ENCODE peak calls at places on chromosome 9, in four cellular contexts. One of them, this sample, is unnamed.

GRCh38 chr9:101516655-101517054 is 17.0 kb upstream of the RNF20 start:
- DNase-seq in HTR-8/SVneo: no peak
- DNase-seq in RWPE1: no peak
- DNase-seq in ELR: no peak
- DNase-seq in this sample: no peak

GRCh38 chr9:93072383-93072795 is 13.9 kb downstream of the SUSD3 start:
- DNase-seq in HTR-8/SVneo: no peak
- DNase-seq in ELR: no peak
- DNase-seq in RWPE1: no peak
- DNase-seq in this sample: no peak

GRCh38 chr9:124913378-124913777 is 27.5 kb downstream of the GOLGA1 start:
- DNase-seq in HTR-8/SVneo: no peak
- DNase-seq in ELR: no peak
- DNase-seq in RWPE1: no peak
- DNase-seq in this sample: no peak

GRCh38 chr9:16184964-16185646 is 632.3 kb downstream of the CCDC171 start:
- DNase-seq in RWPE1: no peak
- DNase-seq in ELR: peak
- DNase-seq in HTR-8/SVneo: no peak
- DNase-seq in this sample: no peak

GRCh38 chr9:111294691-111295451 is 35.2 kb downstream of the OR2K2 start:
- DNase-seq in ELR: no peak
- DNase-seq in RWPE1: no peak
- DNase-seq in HTR-8/SVneo: no peak
- DNase-seq in this sample: no peak

GRCh38 chr9:86405926-86406325 is 51.7 kb upstream of the TUT7 start:
- DNase-seq in ELR: peak
- DNase-seq in HTR-8/SVneo: peak
- DNase-seq in RWPE1: peak
- DNase-seq in this sample: peak

GRCh38 chr9:109097156-109097555 is 22.6 kb downstream of the TMEM245 start:
- DNase-seq in HTR-8/SVneo: no peak
- DNase-seq in RWPE1: no peak
- DNase-seq in ELR: no peak
- DNase-seq in this sample: no peak

GRCh38 chr9:70410368-70410767 is 4.1 kb downstream of the KLF9 start:
- DNase-seq in RWPE1: peak
- DNase-seq in HTR-8/SVneo: no peak
- DNase-seq in ELR: peak
- DNase-seq in this sample: no peak

GRCh38 chr9:88535226-88535931 is 401 bp downstream of the NXNL2 start:
- DNase-seq in ELR: peak
- DNase-seq in HTR-8/SVneo: no peak
- DNase-seq in RWPE1: no peak
- DNase-seq in this sample: no peak

GRCh38 chr9:134185536-134186011 is 21.2 kb upstream of the RNU6ATAC start:
- DNase-seq in ELR: peak
- DNase-seq in RWPE1: no peak
- DNase-seq in HTR-8/SVneo: no peak
- DNase-seq in this sample: no peak

GRCh38 chr9:34929506-34930102 is 28.5 kb upstream of the PHF24 start:
- DNase-seq in RWPE1: peak
- DNase-seq in HTR-8/SVneo: peak
- DNase-seq in ELR: peak
- DNase-seq in this sample: no peak

GRCh38 chr9:112348257-112348992 is 15.0 kb upstream of the PTBP3 start:
- DNase-seq in ELR: peak
- DNase-seq in RWPE1: no peak
- DNase-seq in HTR-8/SVneo: no peak
- DNase-seq in this sample: peak

GRCh38 chr9:126955806-126956205 is 41.2 kb downstream of the RALGPS1 start:
- DNase-seq in ELR: no peak
- DNase-seq in RWPE1: no peak
- DNase-seq in HTR-8/SVneo: no peak
- DNase-seq in this sample: no peak

GRCh38 chr9:116303270-116303904 is 149.8 kb downstream of the PAPPA start:
- DNase-seq in ELR: no peak
- DNase-seq in RWPE1: no peak
- DNase-seq in HTR-8/SVneo: no peak
- DNase-seq in this sample: no peak

GRCh38 chr9:28234133-28234898 is 661.0 kb upstream of the C9orf72 start:
- DNase-seq in ELR: no peak
- DNase-seq in HTR-8/SVneo: no peak
- DNase-seq in RWPE1: no peak
- DNase-seq in this sample: no peak

GRCh38 chr9:86580688-86581087 is 226.5 kb upstream of the TUT7 start:
- DNase-seq in HTR-8/SVneo: no peak
- DNase-seq in RWPE1: no peak
- DNase-seq in ELR: no peak
- DNase-seq in this sample: no peak

GRCh38 chr9:18060304-18060934 is 413.5 kb upstream of the ADAMTSL1 start:
- DNase-seq in ELR: peak
- DNase-seq in RWPE1: peak
- DNase-seq in HTR-8/SVneo: no peak
- DNase-seq in this sample: no peak

GRCh38 chr9:16656432-16657169 is 213.9 kb downstream of the BNC2 start:
- DNase-seq in ELR: peak
- DNase-seq in HTR-8/SVneo: no peak
- DNase-seq in RWPE1: no peak
- DNase-seq in this sample: no peak

GRCh38 chr9:93813687-93814560 is 141.2 kb downstream of the BARX1 start:
- DNase-seq in HTR-8/SVneo: no peak
- DNase-seq in ELR: no peak
- DNase-seq in RWPE1: no peak
- DNase-seq in this sample: no peak

GRCh38 chr9:99663297-99663696 is 158.4 kb upstream of the NR4A3 start:
- DNase-seq in ELR: no peak
- DNase-seq in HTR-8/SVneo: no peak
- DNase-seq in RWPE1: no peak
- DNase-seq in this sample: no peak

GRCh38 chr9:35501941-35502340 is 12.0 kb downstream of the RUSC2 start:
- DNase-seq in HTR-8/SVneo: no peak
- DNase-seq in ELR: no peak
- DNase-seq in RWPE1: no peak
- DNase-seq in this sample: no peak

GRCh38 chr9:122797316-122798033 is 2.4 kb upstream of the OR1K1 start:
- DNase-seq in RWPE1: no peak
- DNase-seq in ELR: peak
- DNase-seq in HTR-8/SVneo: no peak
- DNase-seq in this sample: no peak

GRCh38 chr9:130331061-130331460 is 65.5 kb downstream of the HMCN2 start:
- DNase-seq in RWPE1: no peak
- DNase-seq in ELR: no peak
- DNase-seq in HTR-8/SVneo: no peak
- DNase-seq in this sample: no peak